ENCODE peak calls at places on chromosome 21, in seven cellular contexts. Z is right lobe of liver, D is heart left ventricle, T is body of pancreas, S is K562, B is tibial nerve, M is transverse colon. X is an unnamed sample. For H3K36me3, the result is how much of the 10 kb centered on the place peaks cover.

GRCh38 chr21:16194851-16195251 is 465.1 kb downstream of the USP25 start:
- DNase-seq in Z (no peak), D (no peak), T (no peak), S (no peak), B (no peak), M (no peak), X (no peak)

GRCh38 chr21:38479641-38480515 is 18.4 kb downstream of the ERG start:
- DNase-seq in Z (no peak), D (no peak), T (no peak), S (no peak), B (no peak), M (no peak), X (no peak)

GRCh38 chr21:45379901-45380330 is 25.0 kb upstream of the COL18A1 start:
- DNase-seq in Z (no peak), D (no peak), T (no peak), S (no peak), B (no peak), M (no peak), X (no peak)

GRCh38 chr21:27326293-27326692 is 359.4 kb upstream of the ADAMTS5 start:
- DNase-seq in Z (no peak), D (no peak), T (no peak), S (no peak), B (no peak), M (no peak), X (no peak)

GRCh38 chr21:21199342-21200102 is 201.3 kb downstream of the NCAM2 start:
- DNase-seq in Z (no peak), D (no peak), T (no peak), S (no peak), B (no peak), M (no peak), X (no peak)

GRCh38 chr21:16072692-16073091 is 342.9 kb downstream of the USP25 start:
- DNase-seq in Z (no peak), D (no peak), T (no peak), S (no peak), B (no peak), M (no peak), X (no peak)

GRCh38 chr21:26850116-26850643 is 5.0 kb upstream of the ADAMTS1 start:
- DNase-seq in Z (no peak), D (no peak), T (no peak), S (peak), B (no peak), M (no peak), X (no peak)

GRCh38 chr21:44800103-44800502 is 1.5 kb downstream of the UBE2G2 start:
- DNase-seq in Z (no peak), D (no peak), T (no peak), S (no peak), B (no peak), M (no peak), X (no peak)

GRCh38 chr21:39224930-39225329 is 41.7 kb upstream of the PSMG1 start:
- DNase-seq in Z (no peak), D (no peak), T (no peak), S (no peak), B (no peak), M (no peak), X (no peak)

GRCh38 chr21:21366277-21366676 is 368.1 kb downstream of the NCAM2 start:
- DNase-seq in Z (no peak), D (no peak), T (no peak), S (no peak), B (no peak), M (no peak), X (no peak)

DNA sequence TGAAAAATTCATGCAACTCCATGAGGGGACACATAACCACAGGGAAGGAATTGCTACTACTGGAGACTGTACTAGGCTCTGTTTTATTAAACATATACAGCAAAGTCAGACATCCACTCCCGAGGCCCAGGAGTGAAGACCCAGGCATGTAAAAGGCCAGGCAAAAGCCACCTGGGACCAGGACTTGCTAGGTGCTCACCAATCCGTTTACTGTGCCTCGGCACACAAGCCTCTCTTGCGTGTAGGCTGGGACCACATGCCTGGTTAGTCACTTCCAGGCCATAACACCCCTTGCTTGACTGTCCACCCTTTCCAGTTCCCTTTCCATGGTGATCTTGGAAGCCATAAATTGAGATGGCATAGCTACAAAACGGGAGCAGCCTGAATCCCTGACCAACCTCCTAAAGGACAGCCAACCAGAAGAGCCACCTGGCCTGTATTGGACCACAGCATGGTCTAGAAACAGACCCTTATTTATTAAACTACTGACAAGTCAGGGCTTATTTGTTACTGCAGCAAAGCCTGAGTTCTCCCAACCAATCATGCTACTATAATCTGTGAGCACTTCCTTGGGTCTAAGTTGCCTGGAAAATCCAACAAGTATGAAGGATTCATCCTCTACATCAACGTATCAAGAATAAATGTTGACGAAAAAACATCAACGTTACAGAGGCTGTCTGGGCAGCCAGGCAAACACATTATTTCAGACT is 39.7 kb downstream of the URB1 start:
- DNase-seq in Z (no peak), D (no peak), T (no peak), S (no peak), B (no peak), M (no peak), X (no peak)
- H3K36me3 ChIP-seq in Z (under half), D (half or more), T (half or more), S (half or more), B (under half), M (half or more), X (half or more)

GRCh38 chr21:42833859-42834729 is 45.2 kb downstream of the WDR4 start:
- DNase-seq in Z (no peak), D (no peak), T (no peak), S (peak), B (no peak), M (no peak), X (no peak)
- TF ChIP-seq POLR2A in Z (no peak), D (no peak), T (no peak), S (peak), B (no peak), M (no peak), X (no peak)

DNA sequence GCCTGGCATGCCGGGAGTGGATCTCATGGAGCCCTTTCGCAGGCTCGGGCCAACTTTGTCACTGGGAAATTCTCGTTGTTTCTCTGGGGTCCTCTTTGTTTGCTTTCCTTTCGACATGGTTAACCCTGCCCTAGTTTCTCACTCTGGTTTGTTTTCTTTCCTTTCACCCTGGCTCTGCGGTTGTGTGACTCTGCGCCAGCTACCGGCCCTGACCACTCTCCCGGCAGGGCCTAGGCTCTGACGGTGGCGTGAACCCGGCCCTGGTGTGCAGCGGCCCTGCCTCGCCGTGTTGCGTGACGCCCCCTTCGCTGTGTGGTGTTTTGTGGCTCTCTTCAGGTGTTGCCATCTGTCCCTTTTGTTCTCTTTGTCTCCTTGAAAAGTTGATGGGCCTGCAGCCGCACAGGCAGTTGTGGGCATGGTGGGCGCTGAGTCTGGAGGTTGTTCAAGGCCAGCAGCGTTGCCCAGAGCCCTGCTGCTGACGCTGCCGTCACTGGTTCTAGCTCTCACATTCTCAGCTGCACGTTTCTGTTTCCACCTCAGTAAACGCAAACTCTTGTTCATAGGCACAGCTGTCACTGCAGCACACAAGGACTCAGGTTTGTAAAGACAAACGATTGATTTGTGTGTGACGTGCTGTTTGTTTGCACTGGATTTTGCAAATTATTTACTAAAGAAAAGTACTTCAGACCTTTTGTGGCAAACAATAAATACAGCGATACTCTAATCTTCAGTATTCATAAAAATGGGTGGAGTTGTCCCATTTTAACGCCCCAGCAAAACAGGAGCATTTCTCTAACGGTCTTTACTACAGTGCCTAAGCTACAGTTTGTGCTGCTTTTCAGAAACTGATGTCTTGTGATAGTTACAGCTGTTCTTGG is 64.5 kb upstream of the DIP2A start:
- DNase-seq in Z (peak), D (no peak), T (no peak), S (no peak), B (no peak), M (no peak), X (no peak)
- H3K36me3 ChIP-seq in Z (under half), D (half or more), T (under half), S (half or more), B (under half), M (under half), X (half or more)

GRCh38 chr21:36428789-36429671 is 43.8 kb downstream of the CHAF1B start:
- DNase-seq in Z (no peak), D (no peak), T (no peak), S (no peak), B (no peak), M (no peak), X (no peak)

GRCh38 chr21:36430841-36431240 is 45.6 kb downstream of the CHAF1B start:
- DNase-seq in Z (no peak), D (no peak), T (no peak), S (no peak), B (no peak), M (no peak), X (no peak)

GRCh38 chr21:36431252-36431651 is 46.1 kb downstream of the CHAF1B start:
- DNase-seq in Z (no peak), D (no peak), T (no peak), S (no peak), B (no peak), M (no peak), X (no peak)

GRCh38 chr21:36427502-36427901 is 42.3 kb downstream of the CHAF1B start:
- DNase-seq in Z (no peak), D (no peak), T (no peak), S (no peak), B (no peak), M (no peak), X (no peak)

GRCh38 chr21:36429672-36430546 is 44.7 kb downstream of the CHAF1B start:
- DNase-seq in Z (peak), D (peak), T (peak), S (peak), B (peak), M (peak), X (peak)
- TF ChIP-seq POLR2A in Z (peak), D (no peak), T (peak), S (no peak), B (peak), M (peak), X (no peak)

DNA sequence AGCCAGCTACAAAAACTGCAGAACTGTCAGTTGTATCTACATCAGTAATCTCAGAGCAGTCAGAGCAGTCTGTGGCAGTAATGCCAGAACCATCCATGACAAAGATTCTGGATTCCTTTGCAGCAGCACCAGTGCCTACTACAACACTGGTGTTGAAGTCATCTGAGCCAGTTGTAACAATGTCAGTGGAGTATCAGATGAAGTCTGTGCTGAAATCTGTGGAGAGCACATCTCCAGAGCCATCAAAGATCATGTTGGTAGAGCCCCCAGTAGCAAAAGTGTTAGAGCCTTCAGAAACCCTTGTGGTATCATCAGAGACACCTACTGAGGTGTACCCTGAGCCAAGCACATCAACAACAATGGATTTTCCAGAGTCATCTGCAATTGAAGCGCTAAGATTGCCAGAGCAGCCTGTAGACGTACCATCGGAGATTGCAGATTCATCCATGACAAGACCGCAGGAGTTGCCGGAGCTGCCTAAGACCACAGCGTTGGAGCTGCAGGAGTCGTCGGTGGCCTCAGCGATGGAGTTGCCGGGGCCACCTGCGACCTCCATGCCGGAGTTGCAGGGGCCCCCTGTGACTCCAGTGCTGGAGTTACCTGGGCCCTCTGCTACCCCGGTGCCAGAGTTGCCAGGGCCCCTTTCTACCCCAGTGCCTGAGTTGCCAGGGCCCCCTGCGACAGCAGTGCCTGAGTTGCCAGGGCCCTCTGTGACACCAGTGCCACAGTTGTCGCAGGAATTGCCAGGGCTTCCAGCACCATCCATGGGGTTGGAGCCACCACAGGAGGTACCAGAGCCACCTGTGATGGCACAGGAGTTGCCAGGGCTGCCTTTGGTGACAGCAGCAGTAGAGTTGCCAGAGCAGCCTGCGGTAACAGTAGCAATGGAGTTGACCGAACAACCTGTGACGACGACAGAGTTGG is 7.3 kb downstream of the SON start:
- DNase-seq in Z (no peak), D (no peak), T (no peak), S (no peak), B (no peak), M (no peak), X (no peak)
- H3K36me3 ChIP-seq in Z (under half), D (half or more), T (half or more), S (half or more), B (under half), M (half or more), X (half or more)

GRCh38 chr21:42009018-42009830 is 936 bp downstream of the ZBTB21 start:
- DNase-seq in Z (peak), D (peak), T (peak), S (peak), B (no peak), M (peak), X (peak)
- TF ChIP-seq POLR2A in Z (peak), D (no peak), T (no peak), S (no peak), B (no peak), M (no peak), X (no peak)

GRCh38 chr21:32739946-32740345 is 12.1 kb upstream of the SYNJ1 start:
- DNase-seq in Z (no peak), D (no peak), T (no peak), S (no peak), B (no peak), M (no peak), X (no peak)

GRCh38 chr21:32735524-32735923 is 7.7 kb upstream of the SYNJ1 start:
- DNase-seq in Z (no peak), D (no peak), T (no peak), S (no peak), B (no peak), M (no peak), X (no peak)

GRCh38 chr21:32742470-32742869 is 14.7 kb upstream of the SYNJ1 start:
- DNase-seq in Z (no peak), D (no peak), T (no peak), S (no peak), B (no peak), M (no peak), X (no peak)

GRCh38 chr21:32741336-32741735 is 13.5 kb upstream of the SYNJ1 start:
- DNase-seq in Z (no peak), D (no peak), T (no peak), S (no peak), B (no peak), M (no peak), X (no peak)
- H3K36me3 ChIP-seq in Z (under half), D (half or more), T (under half), S (half or more), B (under half), M (half or more), X (half or more)

GRCh38 chr21:34651642-34652041 is 17.2 kb upstream of the CLIC6 start:
- DNase-seq in Z (no peak), D (no peak), T (no peak), S (no peak), B (no peak), M (no peak), X (no peak)
- TF ChIP-seq POLR2A in Z (no peak), D (no peak), T (no peak), S (no peak), B (no peak), M (no peak), X (no peak)

X was measured in Peyer's patch.